ENCODE peak calls at places on chromosomes 6 and 20, in eight cellular contexts. V is HepG2, S is esophagus muscularis mucosa, E is SK-N-SH, G is stomach, X is HCT116, P is H1, U is endothelial cell of umbilical vein. M is an unnamed sample.

GRCh38 chr6:107185570-107185969 is 70.3 kb upstream of the BEND3 start:
- DNase-seq in P (no peak), X (no peak), V (peak; percentile 29), G (no peak), E (peak; percentile 41), U (peak; percentile 22), S (no peak), M (no peak)

GRCh38 chr6:6890400-6890858 is 217.3 kb upstream of the RREB1 start:
- DNase-seq in X (no peak), V (no peak), P (no peak), S (no peak), G (peak; percentile 58), U (no peak), E (peak; percentile 32), M (peak; percentile 56)

GRCh38 chr20:47995661-47996060 is 210.4 kb upstream of the SULF2 start:
- DNase-seq in U (no peak), X (no peak), P (no peak), V (no peak), S (no peak), G (no peak), E (no peak), M (no peak)

GRCh38 chr6:161001421-161001820 is 9.9 kb downstream of the MAP3K4 start:
- DNase-seq in V (peak; percentile 53), X (no peak), U (no peak), S (no peak), P (no peak), E (no peak), G (no peak), M (no peak)

GRCh38 chr6:84568971-84569370 is 195.4 kb downstream of the TBX18 start:
- DNase-seq in E (no peak), V (no peak), S (no peak), G (no peak), U (peak; percentile 64), X (peak; percentile 10), P (no peak), M (no peak)

GRCh38 chr6:39754493-39755115 is 29.4 kb upstream of the KIF6 start:
- DNase-seq in V (no peak), G (no peak), X (no peak), S (no peak), E (no peak), P (no peak), U (no peak), M (no peak)

GRCh38 chr6:126118934-126119333 is 132.6 kb downstream of the TRMT11 start:
- DNase-seq in S (no peak), X (no peak), U (no peak), V (no peak), E (no peak), G (no peak), P (no peak), M (no peak)

GRCh38 chr6:34521463-34522288 is 34.5 kb downstream of the SPDEF start:
- DNase-seq in P (no peak), E (no peak), U (no peak), S (no peak), G (no peak), V (no peak), X (no peak), M (no peak)

GRCh38 chr6:27280540-27281000 is 31.5 kb downstream of the POM121L2 start:
- DNase-seq in U (no peak), P (no peak), X (peak; percentile 35), G (no peak), S (no peak), V (peak; percentile 10), E (no peak), M (no peak)

GRCh38 chr6:36269834-36270705 is at the start of gene PNPLA1:
- DNase-seq in P (no peak), X (no peak), E (no peak), V (no peak), U (no peak), S (no peak), G (no peak), M (no peak)

GRCh38 chr6:36273067-36273466 is 3.2 kb downstream of the PNPLA1 start:
- DNase-seq in E (no peak), P (no peak), V (no peak), U (no peak), X (no peak), G (no peak), S (no peak), M (no peak)

GRCh38 chr6:36276581-36277536 is 7.0 kb downstream of the PNPLA1 start:
- DNase-seq in S (no peak), E (no peak), U (no peak), X (no peak), G (no peak), V (no peak), P (no peak), M (no peak)

GRCh38 chr6:36272234-36272633 is 2.4 kb downstream of the PNPLA1 start:
- DNase-seq in S (no peak), U (no peak), E (no peak), G (no peak), X (no peak), V (no peak), P (no peak), M (no peak)

DNA sequence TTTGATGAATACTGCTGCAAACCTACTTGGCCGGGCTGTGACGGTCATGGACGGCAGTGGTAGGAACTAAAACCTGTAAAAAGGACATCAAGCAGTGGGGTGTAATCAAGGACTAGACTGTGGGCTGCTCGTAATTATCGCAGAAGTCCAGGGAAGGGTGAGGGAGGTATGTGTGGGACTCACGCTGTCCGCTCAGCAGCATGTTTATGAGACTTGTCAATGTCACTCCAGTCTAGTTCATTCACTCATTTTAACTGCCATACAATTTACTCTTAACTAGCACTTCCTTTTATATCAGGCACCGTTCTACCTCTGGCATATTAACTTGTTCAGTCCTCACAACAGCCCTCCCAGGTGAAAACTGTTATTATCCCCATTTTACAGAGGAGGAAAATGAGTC is 3.9 kb downstream of the PNPLA1 start:
- DNase-seq in P (no peak), V (no peak), E (no peak), S (no peak), U (no peak), X (no peak), G (no peak), M (no peak)
- TF ChIP-seq POLR2AphosphoS5 in P (no peak), V (no peak), E (no peak), S (no peak), U (no peak), X (no peak), G (no peak), M (no peak)

DNA sequence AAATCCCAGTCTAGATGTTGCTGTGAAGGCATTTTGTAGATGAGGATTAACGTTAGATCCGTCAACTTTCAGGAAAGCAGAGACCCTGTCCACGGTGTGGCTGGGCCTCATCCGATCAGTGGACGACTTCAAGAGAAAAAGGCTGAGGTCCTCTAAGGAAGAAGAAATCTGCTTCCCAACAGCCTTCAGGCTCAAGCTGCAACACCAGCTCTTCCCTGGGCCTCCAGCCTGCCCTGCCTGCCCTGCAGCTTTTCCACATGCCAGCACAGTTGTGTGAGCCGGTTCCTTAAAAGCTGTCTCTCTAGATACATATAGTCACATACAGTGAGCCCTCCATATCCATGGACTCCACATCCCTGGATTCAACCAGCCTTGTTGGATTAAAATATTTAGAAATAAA is 14.1 kb upstream of the PDE10A start:
- DNase-seq in G (no peak), X (no peak), E (no peak), U (no peak), V (no peak), S (peak; percentile 70), P (no peak), M (no peak)
- H3K4me1 ChIP-seq in G (no peaks in the 10 kb centered on the region), X (no peaks in the 10 kb centered on the region), E (no peaks in the 10 kb centered on the region), U (peaks cover 9% of the 10 kb centered on the region), V (no peaks in the 10 kb centered on the region), S (no peaks in the 10 kb centered on the region), P (no peaks in the 10 kb centered on the region), M (no peaks in the 10 kb centered on the region)

GRCh38 chr20:45999908-46000570 is 8.7 kb upstream of the MMP9 start:
- DNase-seq in U (no peak), P (no peak), V (no peak), S (no peak), E (no peak), X (no peak), G (no peak), M (no peak)

GRCh38 chr20:45997187-45997586 is 11.5 kb upstream of the MMP9 start:
- DNase-seq in E (no peak), X (no peak), U (no peak), V (no peak), P (no peak), G (no peak), S (no peak), M (no peak)

GRCh38 chr20:45998337-45998736 is 10.4 kb upstream of the MMP9 start:
- DNase-seq in X (no peak), S (no peak), V (no peak), G (no peak), P (no peak), E (no peak), U (no peak), M (no peak)

GRCh38 chr20:46000571-46001145 is 8.1 kb upstream of the MMP9 start:
- DNase-seq in P (no peak), E (no peak), V (no peak), G (no peak), X (no peak), U (no peak), S (no peak), M (no peak)

DNA sequence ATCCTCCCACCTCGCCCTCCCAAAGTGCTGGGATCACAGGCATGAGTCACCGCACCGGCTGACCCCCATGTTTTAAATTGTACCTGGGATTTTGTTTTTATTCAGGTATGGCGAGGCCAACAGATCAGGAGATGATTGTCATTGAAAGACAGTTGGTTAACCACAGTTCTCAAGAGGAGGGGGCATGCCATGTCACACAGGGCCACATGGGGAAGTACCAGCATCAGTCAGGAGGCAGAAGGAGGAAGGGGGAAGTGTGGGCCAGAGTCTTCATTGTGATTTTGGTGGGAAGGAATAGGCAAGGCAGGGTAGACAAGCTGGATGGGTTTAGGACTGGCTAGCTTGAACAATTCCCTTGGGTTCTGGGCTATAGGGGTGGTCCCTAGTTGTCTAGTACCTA is 9.9 kb upstream of the MMP9 start:
- DNase-seq in E (no peak), S (no peak), G (no peak), U (no peak), V (no peak), X (no peak), P (no peak), M (no peak)
- TF ChIP-seq POLR2AphosphoS5 in E (no peak), S (no peak), G (no peak), U (no peak), V (no peak), X (no peak), P (no peak), M (no peak)

GRCh38 chr20:19806806-19807691 is 49.0 kb downstream of the RIN2 start:
- DNase-seq in E (peak; percentile 47), G (no peak), P (no peak), U (peak; percentile 79), S (no peak), X (no peak), V (no peak), M (no peak)

GRCh38 chr20:19808498-19808897 is 50.4 kb downstream of the RIN2 start:
- DNase-seq in E (peak; percentile 10), P (no peak), U (no peak), G (no peak), V (no peak), X (no peak), S (no peak), M (no peak)

GRCh38 chr20:19809487-19809886 is 51.4 kb downstream of the RIN2 start:
- DNase-seq in U (no peak), X (no peak), E (no peak), S (no peak), G (no peak), P (no peak), V (peak; percentile 16), M (no peak)

GRCh38 chr20:19811231-19811630 is 53.2 kb downstream of the RIN2 start:
- DNase-seq in V (no peak), G (no peak), E (no peak), U (no peak), P (no peak), X (no peak), S (no peak), M (no peak)

GRCh38 chr20:19807901-19808300 is 49.8 kb downstream of the RIN2 start:
- DNase-seq in P (no peak), X (no peak), U (no peak), E (no peak), G (no peak), S (no peak), V (no peak), M (no peak)
- H3K4me1 ChIP-seq in P (no peaks in the 10 kb centered on the region), X (peaks cover under 1% of the 10 kb centered on the region), U (peaks cover 25% of the 10 kb centered on the region), E (peaks cover 18% of the 10 kb centered on the region), G (peaks cover 13% of the 10 kb centered on the region), S (peaks cover 20% of the 10 kb centered on the region), V (peaks cover 9% of the 10 kb centered on the region), M (peaks cover 5% of the 10 kb centered on the region)